ENCODE peak calls at places on chromosomes 3 and 15, in four cellular contexts. R is adrenal gland, Z is K562, V is transverse colon. Y is an unnamed sample.

GRCh38 chr3:20056727-20057611 is 16.7 kb downstream of the KAT2B start:
- DNase-seq in R (no peak), Z (no peak), V (no peak), Y (no peak)

GRCh38 chr3:112560330-112560729 is 1.4 kb downstream of the ATG3 start:
- DNase-seq in R (no peak), Z (no peak), V (no peak), Y (no peak)

GRCh38 chr3:168071535-168071934 is 24.2 kb downstream of the GOLIM4 start:
- DNase-seq in R (no peak), Z (no peak), V (no peak), Y (no peak)

GRCh38 chr3:127652246-127652995 is 20.3 kb upstream of the ABTB1 start:
- DNase-seq in R (peak; percentile 44), Z (peak; percentile 54), V (peak; percentile 47), Y (peak; percentile 72)

GRCh38 chr3:127478922-127479321 is 111.6 kb downstream of the TPRA1 start:
- DNase-seq in R (no peak), Z (no peak), V (no peak), Y (no peak)

GRCh38 chr15:84034831-84035753 is 200.5 kb upstream of the GOLGA6L4 start:
- DNase-seq in R (no peak), Z (peak; percentile 22), V (no peak), Y (no peak)

GRCh38 chr3:18670755-18671154 is 245.6 kb upstream of the SATB1 start:
- DNase-seq in R (no peak), Z (no peak), V (no peak), Y (no peak)

GRCh38 chr3:135226057-135226456 is 431.0 kb downstream of the EPHB1 start:
- DNase-seq in R (no peak), Z (no peak), V (no peak), Y (no peak)

GRCh38 chr3:169895037-169895436 is 16.3 kb upstream of the SAMD7 start:
- DNase-seq in R (no peak), Z (no peak), V (no peak), Y (no peak)

GRCh38 chr3:4525555-4526238 is 32.5 kb downstream of the ITPR1 start:
- DNase-seq in R (no peak), Z (no peak), V (no peak), Y (no peak)

GRCh38 chr15:36334059-36334458 is 245.4 kb upstream of the CDIN1 start:
- DNase-seq in R (no peak), Z (no peak), V (no peak), Y (no peak)

GRCh38 chr3:7204848-7205156 is 343.9 kb downstream of the GRM7 start:
- DNase-seq in R (no peak), Z (no peak), V (no peak), Y (no peak)

GRCh38 chr3:113002033-113002432 is 11.2 kb downstream of the GTPBP8 start:
- DNase-seq in R (no peak), Z (no peak), V (no peak), Y (no peak)

GRCh38 chr3:124444075-124444474 is 286.2 kb upstream of the UMPS start:
- DNase-seq in R (no peak), Z (no peak), V (no peak), Y (no peak)

GRCh38 chr3:166889241-166889640 is 490.9 kb downstream of the ZBBX start:
- DNase-seq in R (no peak), Z (no peak), V (no peak), Y (no peak)

GRCh38 chr15:48040166-48040817 is 80.5 kb upstream of the SLC24A5 start:
- DNase-seq in R (peak; percentile 20), Z (no peak), V (peak; percentile 30), Y (peak; percentile 44)

GRCh38 chr3:127803619-127804018 is 18.7 kb downstream of the MGLL start:
- DNase-seq in R (no peak), Z (no peak), V (no peak), Y (no peak)

GRCh38 chr3:181699171-181699903 is 12.4 kb upstream of the SOX2 start:
- DNase-seq in R (no peak), Z (no peak), V (no peak), Y (no peak)

GRCh38 chr3:141410861-141411771 is 42.8 kb downstream of the ZBTB38 start:
- DNase-seq in R (peak; percentile 55), Z (no peak), V (peak; percentile 41), Y (no peak)

GRCh38 chr3:152828075-152828840 is 6.7 kb upstream of the P2RY1 start:
- DNase-seq in R (no peak), Z (no peak), V (no peak), Y (no peak)

GRCh38 chr3:11913316-11913715 is 66.6 kb upstream of the TAMM41 start:
- DNase-seq in R (no peak), Z (no peak), V (no peak), Y (no peak)

GRCh38 chr15:94673801-94674200 is 442.4 kb downstream of the MCTP2 start:
- DNase-seq in R (no peak), Z (no peak), V (no peak), Y (no peak)

GRCh38 chr3:64121750-64122311 is 98.5 kb upstream of the PSMD6 start:
- DNase-seq in R (no peak), Z (no peak), V (no peak), Y (no peak)

GRCh38 chr15:93035953-93036810 is 52.8 kb downstream of the RGMA start:
- DNase-seq in R (no peak), Z (peak; percentile 73), V (no peak), Y (peak; percentile 65)

GRCh38 chr3:153354641-153355040 is 192.6 kb downstream of the RAP2B start:
- DNase-seq in R (no peak), Z (no peak), V (no peak), Y (no peak)

GRCh38 chr3:106839576-106840280 is 537.5 kb upstream of the CCDC54 start:
- DNase-seq in R (no peak), Z (no peak), V (no peak), Y (no peak)

GRCh38 chr3:61667417-61668213 is 106.2 kb downstream of the PTPRG start:
- DNase-seq in R (no peak), Z (no peak), V (peak; percentile 33), Y (no peak)

GRCh38 chr15:76991741-76992645 is 2.9 kb upstream of the PSTPIP1 start:
- DNase-seq in R (no peak), Z (no peak), V (peak; percentile 15), Y (no peak)
- H3K4me1 ChIP-seq in R (peaks cover 3% of the 10 kb centered on the region), Z (peaks cover 12% of the 10 kb centered on the region), V (peaks cover 11% of the 10 kb centered on the region), Y (peaks cover 17% of the 10 kb centered on the region)

DNA sequence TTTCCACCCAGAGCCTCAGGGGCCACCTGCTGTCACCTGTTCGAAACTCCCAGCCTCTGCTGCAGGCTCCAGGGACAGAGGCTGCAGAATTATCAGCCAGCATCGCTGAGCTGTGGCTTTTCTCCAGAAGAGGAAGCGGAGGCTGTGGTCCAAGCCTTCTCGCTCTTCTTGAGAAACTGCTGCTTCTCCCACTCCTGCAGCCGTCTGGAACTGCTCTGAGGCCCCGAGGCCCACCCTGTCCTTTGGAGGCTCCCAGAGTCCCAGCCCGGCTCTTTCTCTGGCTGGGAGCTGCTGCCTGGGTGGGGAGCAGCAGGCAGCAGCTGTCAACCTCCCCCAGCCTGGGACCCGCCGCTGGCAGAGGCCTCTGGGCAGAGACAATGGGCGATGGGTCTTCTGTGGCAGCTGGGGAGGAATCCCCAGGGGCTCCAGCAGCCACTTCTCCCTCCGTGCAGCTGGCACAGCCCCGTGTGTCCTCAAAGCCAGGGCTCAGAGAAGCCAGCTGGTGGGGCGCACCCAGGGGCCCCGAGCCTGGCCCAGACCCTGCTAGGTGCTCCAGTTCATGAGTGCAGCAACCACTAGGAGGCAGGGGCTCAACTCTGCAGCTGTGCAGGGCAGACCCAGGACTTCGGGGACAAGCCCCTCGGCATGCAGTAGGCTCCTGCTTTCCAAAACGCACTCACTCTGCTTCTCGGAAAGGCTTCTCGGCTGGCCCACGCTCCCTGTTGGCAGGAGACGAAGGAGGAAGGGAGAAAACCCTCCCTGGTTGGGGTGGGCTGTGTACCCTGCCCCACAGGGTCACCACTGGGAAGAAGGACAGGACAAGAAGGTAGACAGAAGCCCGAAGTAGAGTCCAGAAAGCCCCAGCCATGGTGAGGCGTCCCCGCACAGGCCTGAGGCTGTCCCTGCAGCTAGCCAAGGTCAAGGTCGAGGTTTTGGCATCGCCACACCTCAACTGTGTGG is 49.9 kb upstream of the FURIN start:
- DNase-seq in R (no peak), Z (peak; percentile 49), V (no peak), Y (peak; percentile 78)
- TF ChIP-seq CTCF in R (no peak), Z (peak; percentile 46), V (no peak), Y (peak; percentile 49)

GRCh38 chr3:184175506-184175905 is 851 bp downstream of the AP2M1 start:
- DNase-seq in R (no peak), Z (no peak), V (no peak), Y (no peak)
- H3K4me1 ChIP-seq in R (peaks cover 51% of the 10 kb centered on the region), Z (peaks cover 50% of the 10 kb centered on the region), V (peaks cover 23% of the 10 kb centered on the region), Y (peaks cover 7% of the 10 kb centered on the region)

GRCh38 chr3:176513604-176514003 is 683.7 kb downstream of the TBL1XR1 start:
- DNase-seq in R (no peak), Z (no peak), V (no peak), Y (peak; percentile 15)

GRCh38 chr3:176512037-176512436 is 685.2 kb downstream of the TBL1XR1 start:
- DNase-seq in R (no peak), Z (no peak), V (no peak), Y (no peak)

GRCh38 chr3:176510097-176510496 is 687.2 kb downstream of the TBL1XR1 start:
- DNase-seq in R (no peak), Z (no peak), V (no peak), Y (no peak)

DNA sequence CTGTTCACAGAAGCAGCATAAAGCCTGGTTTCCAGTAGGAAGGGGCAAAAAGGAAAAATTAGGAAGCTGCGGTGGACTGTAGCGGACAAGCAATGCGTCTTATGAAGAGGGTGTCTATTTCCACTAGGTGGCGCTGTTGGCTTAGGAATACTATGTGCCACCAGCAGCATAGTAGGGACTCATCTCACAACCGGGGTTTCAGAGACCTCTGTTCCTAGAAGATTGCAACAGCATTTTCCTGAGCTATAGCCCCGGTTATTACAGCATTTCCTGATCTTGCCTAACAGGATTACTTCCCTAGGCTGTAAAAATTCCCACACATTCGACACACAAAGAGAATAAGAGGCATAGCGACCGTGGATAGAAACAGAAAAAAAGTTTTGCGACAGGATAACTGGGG is 683.0 kb downstream of the TBL1XR1 start:
- DNase-seq in R (no peak), Z (peak; percentile 82), V (no peak), Y (peak; percentile 63)
- TF ChIP-seq CTCF in R (peak; percentile 38), Z (peak; percentile 72), V (peak; percentile 47), Y (peak; percentile 72)

GRCh38 chr3:66427951-66428350 is 72.9 kb downstream of the LRIG1 start:
- DNase-seq in R (no peak), Z (no peak), V (no peak), Y (no peak)
- H3K4me1 ChIP-seq in R (peaks cover 8% of the 10 kb centered on the region), Z (no peaks in the 10 kb centered on the region), V (peaks cover 14% of the 10 kb centered on the region), Y (peaks cover 13% of the 10 kb centered on the region)

Y was measured in BE2C.